ENCODE peak calls at places on chromosomes 1 and 21, in ten cellular contexts. S, K, H, D, A, Y, G, X, Z and P are unnamed samples.

GRCh38 chr1:31502926-31503511 is 73.3 kb upstream of the TINAGL1 start:
- DNase-seq in S (no peak), K (peak), H (no peak), D (no peak), A (no peak), Y (no peak), G (peak), X (no peak), Z (no peak), P (no peak)

GRCh38 chr1:239560921-239561320 is 174.6 kb downstream of the CHRM3 start:
- DNase-seq in S (no peak), K (no peak), H (no peak), D (no peak), A (no peak), Y (no peak), G (no peak), X (no peak), Z (no peak), P (no peak)

GRCh38 chr1:214615111-214615510 is 12.1 kb downstream of the CENPF start:
- DNase-seq in S (no peak), K (no peak), H (no peak), D (no peak), A (no peak), Y (no peak), G (no peak), X (peak), Z (no peak), P (no peak)

GRCh38 chr21:40797881-40798280 is 49.1 kb downstream of the DSCAM start:
- DNase-seq in S (no peak), K (no peak), H (no peak), D (peak), A (no peak), Y (no peak), G (no peak), X (peak), Z (no peak), P (no peak)

GRCh38 chr1:202861420-202862121 is 27.4 kb downstream of the RABIF start:
- DNase-seq in S (peak), K (peak), H (peak), D (peak), A (peak), Y (peak), G (peak), X (peak), Z (peak), P (no peak)

GRCh38 chr1:97920275-97920831 is 481 bp downstream of the DPYD start:
- DNase-seq in S (no peak), K (peak), H (no peak), D (peak), A (no peak), Y (no peak), G (no peak), X (peak), Z (no peak), P (no peak)

GRCh38 chr1:221576268-221576667 is 165.6 kb downstream of the DUSP10 start:
- DNase-seq in S (no peak), K (no peak), H (no peak), D (peak), A (peak), Y (no peak), G (no peak), X (peak), Z (no peak), P (peak)

GRCh38 chr1:40732756-40733301 is 41.3 kb downstream of the NFYC start:
- DNase-seq in S (no peak), K (no peak), H (no peak), D (no peak), A (no peak), Y (no peak), G (no peak), X (peak), Z (no peak), P (no peak)

GRCh38 chr1:226734611-226735153 is 4.4 kb downstream of the ITPKB start:
- DNase-seq in S (no peak), K (no peak), H (no peak), D (peak), A (no peak), Y (no peak), G (no peak), X (no peak), Z (no peak), P (no peak)

GRCh38 chr21:41407541-41408460 is 18.2 kb upstream of the MX1 start:
- DNase-seq in S (no peak), K (no peak), H (peak), D (no peak), A (no peak), Y (no peak), G (peak), X (no peak), Z (no peak), P (no peak)

GRCh38 chr1:201543871-201544521 is 5.1 kb downstream of the NAV1 start:
- DNase-seq in S (no peak), K (peak), H (peak), D (peak), A (no peak), Y (no peak), G (no peak), X (no peak), Z (no peak), P (no peak)

GRCh38 chr1:232127190-232127589 is 500.6 kb downstream of the DISC1 start:
- DNase-seq in S (no peak), K (peak), H (no peak), D (peak), A (no peak), Y (no peak), G (no peak), X (peak), Z (no peak), P (no peak)

GRCh38 chr1:15325375-15326085 is 78.5 kb downstream of the FHAD1 start:
- DNase-seq in S (no peak), K (no peak), H (no peak), D (no peak), A (no peak), Y (no peak), G (no peak), X (no peak), Z (no peak), P (no peak)

GRCh38 chr1:156106624-156107488 is 7.7 kb upstream of the LMNA start:
- DNase-seq in S (no peak), K (peak), H (no peak), D (peak), A (no peak), Y (no peak), G (no peak), X (no peak), Z (no peak), P (no peak)

DNA sequence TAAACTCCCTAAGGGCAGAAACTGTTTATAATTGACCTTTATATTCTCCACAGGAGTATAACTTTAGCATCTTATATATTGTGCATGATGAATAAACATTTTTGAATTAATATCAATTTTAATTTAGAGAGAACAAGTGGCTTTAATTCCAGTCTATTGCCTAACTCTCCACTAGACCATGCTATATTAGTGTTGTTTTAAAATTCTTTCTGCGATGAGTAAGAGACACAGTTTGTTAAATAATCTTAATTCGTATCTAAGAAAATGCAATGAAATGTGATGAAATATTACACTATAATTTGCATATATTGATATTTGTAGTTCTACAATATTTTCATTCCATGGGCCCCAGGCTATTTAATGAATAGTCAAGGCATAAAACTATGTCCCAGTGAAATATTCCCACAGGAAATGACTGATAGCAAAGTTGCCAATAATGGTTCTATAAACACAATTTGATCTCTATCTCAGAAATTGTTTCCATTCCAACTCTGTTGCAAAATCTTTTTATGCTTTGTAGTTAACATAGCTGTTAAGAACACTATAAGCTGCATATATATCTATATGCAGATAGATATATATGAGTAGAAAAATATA is 2.9 kb upstream of the SYDE2 start:
- DNase-seq in S (no peak), K (peak), H (no peak), D (peak), A (no peak), Y (no peak), G (no peak), X (no peak), Z (no peak), P (no peak)
- H3K4me3 ChIP-seq in S (no peak), K (no peak), H (no peak), D (no peak), A (no peak), Y (no peak), G (no peak), X (no peak), Z (no peak), P (no peak)

GRCh38 chr1:939511-940107 is 15.9 kb downstream of the SAMD11 start:
- DNase-seq in S (no peak), K (no peak), H (no peak), D (no peak), A (no peak), Y (no peak), G (no peak), X (no peak), Z (no peak), P (no peak)
- H3K4me3 ChIP-seq in S (no peak), K (no peak), H (no peak), D (no peak), A (no peak), Y (no peak), G (no peak), X (no peak), Z (no peak), P (no peak)

DNA sequence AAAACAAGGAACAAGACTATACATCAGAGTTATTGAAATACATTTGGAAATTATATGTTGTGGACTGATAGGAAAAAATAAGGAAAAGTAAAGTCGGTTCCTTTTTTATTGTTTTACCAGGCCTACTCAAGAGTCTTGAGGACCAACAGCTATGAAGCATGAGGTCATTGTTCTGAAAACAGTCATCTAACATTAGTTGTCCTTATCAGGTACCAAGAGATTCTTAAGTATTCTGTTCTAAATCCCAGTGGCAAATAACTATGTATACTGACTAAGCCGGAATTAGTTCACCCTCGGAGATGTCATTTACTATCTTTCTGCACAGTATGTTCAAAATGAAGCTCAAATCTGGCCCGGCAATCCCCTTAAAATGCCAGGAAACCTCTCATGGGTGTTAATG is 585 bp downstream of the ADGRL4 start:
- DNase-seq in S (no peak), K (no peak), H (no peak), D (peak), A (no peak), Y (no peak), G (no peak), X (no peak), Z (no peak), P (no peak)
- H3K4me3 ChIP-seq in S (no peak), K (peak), H (no peak), D (peak), A (peak), Y (no peak), G (no peak), X (no peak), Z (no peak), P (no peak)

GRCh38 chr1:43970502-43970901 is 692 bp downstream of the DPH2 start:
- DNase-seq in S (no peak), K (peak), H (no peak), D (no peak), A (no peak), Y (no peak), G (no peak), X (no peak), Z (no peak), P (no peak)

GRCh38 chr1:43968348-43968948 is 1.4 kb upstream of the DPH2 start:
- DNase-seq in S (no peak), K (peak), H (no peak), D (no peak), A (no peak), Y (no peak), G (no peak), X (peak), Z (no peak), P (no peak)

GRCh38 chr1:43969746-43970466 is at the start of gene DPH2:
- DNase-seq in S (peak), K (peak), H (peak), D (peak), A (peak), Y (peak), G (peak), X (peak), Z (peak), P (peak)

GRCh38 chr1:43970911-43971310 is 1.1 kb downstream of the DPH2 start:
- DNase-seq in S (no peak), K (no peak), H (no peak), D (no peak), A (no peak), Y (no peak), G (no peak), X (no peak), Z (no peak), P (no peak)

GRCh38 chr1:43969416-43969745 is 429 bp upstream of the DPH2 start:
- DNase-seq in S (no peak), K (no peak), H (no peak), D (no peak), A (no peak), Y (no peak), G (no peak), X (no peak), Z (no peak), P (no peak)
- H3K4me3 ChIP-seq in S (no peak), K (peak), H (no peak), D (no peak), A (no peak), Y (peak), G (no peak), X (peak), Z (no peak), P (peak)

GRCh38 chr1:247472035-247472434 is 14.1 kb upstream of the OR2B11 start:
- DNase-seq in S (no peak), K (no peak), H (no peak), D (no peak), A (no peak), Y (no peak), G (no peak), X (no peak), Z (no peak), P (no peak)
- H3K4me3 ChIP-seq in S (no peak), K (no peak), H (no peak), D (no peak), A (no peak), Y (no peak), G (no peak), X (no peak), Z (no peak), P (no peak)